ENCODE peak calls at places on chromosomes 12 and 14, in five cellular contexts. B, K, M, P and E are unnamed samples.

GRCh38 chr12:42284157-42284556 is 41.7 kb downstream of the ZCRB1 start:
- DNase-seq in K (no peak), B (no peak), P (no peak), M (no peak), E (no peak)

GRCh38 chr14:82905762-82906161 is 1372.1 kb upstream of the SEL1L start:
- DNase-seq in M (no peak), P (no peak), B (no peak), K (no peak), E (no peak)

GRCh38 chr12:65229441-65229840 is 49.0 kb upstream of the MSRB3 start:
- DNase-seq in K (no peak), B (no peak), M (no peak), P (no peak), E (peak; percentile 80)

GRCh38 chr14:49526101-49526500 is 60.1 kb downstream of the RPS29 start:
- DNase-seq in P (no peak), K (no peak), B (no peak), M (no peak), E (no peak)

GRCh38 chr14:30872602-30873001 is 1.8 kb upstream of the COCH start:
- DNase-seq in M (no peak), B (no peak), P (no peak), K (no peak), E (no peak)

GRCh38 chr14:100065161-100065871 is at the start of gene EVL:
- DNase-seq in K (peak; percentile 71), B (no peak), M (no peak), P (no peak), E (no peak)

GRCh38 chr12:124681779-124682391 is 114.5 kb upstream of the NCOR2 start:
- DNase-seq in P (no peak), M (peak; percentile 79), K (no peak), B (peak; percentile 85), E (peak; percentile 47)

GRCh38 chr12:30878034-30878433 is 48.5 kb upstream of the TSPAN11 start:
- DNase-seq in B (no peak), M (no peak), K (no peak), P (no peak), E (no peak)

GRCh38 chr14:55600784-55601561 is 21.0 kb downstream of the KTN1 start:
- DNase-seq in P (no peak), M (no peak), B (no peak), K (no peak), E (peak; percentile 65)

DNA sequence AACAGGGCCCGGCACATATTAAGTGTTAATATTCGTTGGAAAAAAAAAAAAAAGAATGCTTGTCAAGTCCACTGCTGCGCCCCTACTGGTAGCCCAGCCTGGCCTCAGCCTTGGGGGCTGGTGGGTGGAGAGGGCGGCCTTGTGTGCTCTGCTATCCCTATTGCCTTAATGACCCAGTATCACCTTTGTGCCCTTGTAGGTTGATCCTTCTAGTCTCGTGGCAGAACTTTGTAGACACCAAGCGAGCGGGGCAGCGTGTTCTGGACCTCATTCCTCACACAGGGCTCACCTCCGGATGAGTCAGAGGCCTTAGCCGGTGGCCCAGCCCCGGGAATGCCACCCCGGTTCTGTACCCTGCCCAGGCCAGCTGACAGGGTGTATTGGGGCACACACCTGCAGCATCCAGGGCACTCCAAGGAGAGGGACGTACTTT is 1.8 kb upstream of the RCOR1 start:
- DNase-seq in M (no peak), P (peak; percentile 54), B (peak; percentile 68), K (peak; percentile 26), E (peak; percentile 59)
- TF ChIP-seq CTCF in M (peak; percentile 9), P (peak; percentile 12), B (peak; percentile 30), K (peak; percentile 27), E (peak; percentile 62)

DNA sequence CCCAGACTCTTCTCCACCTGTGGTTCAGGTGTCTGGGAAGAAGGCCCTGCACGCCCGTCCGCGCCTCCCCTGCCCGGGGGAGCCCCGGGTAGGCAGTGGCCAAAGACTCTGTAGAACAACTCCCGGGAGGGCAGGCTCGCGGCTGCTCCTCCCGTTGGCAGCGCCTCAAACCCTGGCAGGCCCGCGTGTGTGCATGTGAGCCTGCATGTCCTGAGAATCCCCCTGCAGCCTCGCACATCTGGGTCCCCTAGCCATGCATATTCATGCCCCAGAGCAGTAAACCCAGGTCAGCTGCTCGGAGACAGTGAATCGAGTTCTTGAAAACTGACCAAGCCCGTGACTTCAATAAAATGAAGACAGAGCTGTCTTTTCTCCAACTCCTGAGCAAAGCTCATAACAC is 165.9 kb downstream of the MON2 start:
- DNase-seq in B (peak; percentile 71), K (peak; percentile 35), P (no peak), M (peak; percentile 25), E (no peak)
- H3K4me3 ChIP-seq in B (peak overlapping the region; percentile 73), K (peak overlapping the region; percentile 43), P (no peak overlapping the region), M (peak overlapping the region; percentile 60), E (peak overlapping the region; percentile 50)

GRCh38 chr14:34858765-34859164 is 16.4 kb downstream of the BAZ1A start:
- DNase-seq in P (no peak), B (no peak), K (no peak), M (no peak), E (no peak)

GRCh38 chr14:34865889-34866574 is 9.1 kb downstream of the BAZ1A start:
- DNase-seq in P (no peak), M (no peak), B (no peak), K (no peak), E (no peak)

GRCh38 chr14:34867199-34867598 is 8.0 kb downstream of the BAZ1A start:
- DNase-seq in P (no peak), M (no peak), K (no peak), B (no peak), E (no peak)

GRCh38 chr14:34857689-34858449 is 17.3 kb downstream of the BAZ1A start:
- DNase-seq in M (no peak), K (no peak), B (no peak), P (no peak), E (no peak)

DNA sequence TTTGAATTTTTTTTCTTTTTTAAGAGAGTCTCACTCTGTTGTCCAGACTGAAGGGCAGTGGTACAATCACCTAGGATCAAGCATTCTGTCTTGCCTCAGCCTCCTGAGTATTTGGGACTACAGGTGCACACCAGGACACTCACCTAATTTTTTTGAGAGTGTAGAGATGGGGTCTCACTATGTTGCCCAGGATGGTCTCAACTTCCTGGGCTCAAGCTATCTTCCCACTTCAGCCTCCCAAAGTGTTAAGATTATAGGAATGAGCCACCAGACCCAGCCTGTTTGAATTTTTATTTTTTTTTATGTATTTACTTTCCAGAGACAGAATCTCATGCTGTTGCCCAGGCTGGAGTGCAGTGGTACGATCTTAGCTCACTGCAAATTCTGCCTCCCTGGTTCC is 11.3 kb downstream of the BAZ1A start:
- DNase-seq in B (no peak), M (no peak), K (no peak), P (no peak), E (no peak)
- H3K36me3 ChIP-seq in B (no peaks in the 10 kb centered on the region), M (peaks cover 13% of the 10 kb centered on the region), K (no peaks in the 10 kb centered on the region), P (peaks cover 2% of the 10 kb centered on the region), E (peaks cover 4% of the 10 kb centered on the region)

DNA sequence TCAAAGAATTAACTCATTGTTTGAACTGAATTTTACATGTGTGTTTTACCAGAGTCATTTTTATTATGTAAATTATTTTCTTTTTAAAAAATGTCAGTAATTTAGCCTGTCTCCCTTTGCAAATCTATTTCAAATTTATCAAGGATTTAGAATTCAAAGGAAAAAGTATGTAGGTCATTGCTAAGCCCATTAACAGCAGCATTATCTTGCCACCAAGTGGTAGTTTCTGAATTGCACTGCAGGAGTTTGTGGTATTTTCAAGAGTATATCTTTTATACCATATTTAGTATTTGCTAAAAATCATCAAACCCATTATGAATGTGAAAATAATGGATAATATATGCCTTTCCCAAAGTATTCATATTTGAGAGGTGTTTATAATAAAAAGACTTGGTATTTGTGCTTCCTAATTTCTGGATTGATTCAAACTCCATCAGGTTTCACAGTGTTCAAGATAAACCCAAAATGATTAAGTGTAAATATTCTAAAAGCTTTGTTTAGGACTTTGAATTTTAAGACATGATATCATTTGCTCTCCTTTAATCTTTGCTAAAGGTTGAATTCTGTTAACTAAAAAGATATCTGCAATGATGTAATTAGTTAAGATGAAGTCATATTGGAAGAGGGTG is 711.4 kb downstream of the FSCB start:
- DNase-seq in M (no peak), P (no peak), B (no peak), K (no peak), E (no peak)
- TF ChIP-seq CTCF in M (peak; percentile 17), P (no peak), B (no peak), K (no peak), E (no peak)

GRCh38 chr12:132379996-132380395 is 50.6 kb upstream of the GALNT9 start:
- DNase-seq in K (no peak), P (no peak), M (no peak), B (no peak), E (no peak)

GRCh38 chr12:132379576-132379975 is 50.2 kb upstream of the GALNT9 start:
- DNase-seq in P (no peak), M (no peak), K (no peak), B (no peak), E (no peak)

GRCh38 chr12:132377147-132377546 is 47.8 kb upstream of the GALNT9 start:
- DNase-seq in P (no peak), K (no peak), B (no peak), M (no peak), E (no peak)

GRCh38 chr12:132376464-132376830 is 47.1 kb upstream of the GALNT9 start:
- DNase-seq in K (no peak), P (no peak), M (no peak), B (no peak), E (no peak)

DNA sequence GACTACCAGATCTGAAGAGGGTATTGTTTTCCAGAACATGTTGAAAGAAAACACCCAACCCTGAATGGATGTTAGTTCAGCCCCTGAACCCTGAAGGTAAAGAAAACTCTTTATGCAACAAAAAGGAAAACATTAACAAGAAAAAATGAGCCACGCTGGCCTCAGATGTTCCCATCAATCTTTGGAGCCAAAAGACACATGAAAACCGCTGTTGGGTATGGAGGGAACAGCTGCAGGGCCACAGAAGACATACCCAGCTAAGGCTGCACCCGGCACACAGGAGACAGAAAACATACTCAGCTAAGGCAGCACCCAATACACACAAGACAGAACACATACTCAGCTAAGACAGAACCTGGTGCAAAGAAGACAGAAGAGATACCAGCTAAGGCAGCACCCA is 51.3 kb upstream of the GALNT9 start:
- DNase-seq in M (no peak), K (no peak), P (no peak), B (no peak), E (no peak)
- H3K4me3 ChIP-seq in M (no peak overlapping the region), K (no peak overlapping the region), P (no peak overlapping the region), B (no peak overlapping the region), E (no peak overlapping the region)

GRCh38 chr12:108840605-108841328 is 16.6 kb downstream of the SSH1 start:
- DNase-seq in B (no peak), M (no peak), K (no peak), P (no peak), E (no peak)

GRCh38 chr12:108838194-108839010 is 19.0 kb downstream of the SSH1 start:
- DNase-seq in B (peak; percentile 95), P (peak; percentile 97), M (peak; percentile 56), K (peak; percentile 78), E (peak; percentile 100)

GRCh38 chr12:108839890-108840230 is 17.5 kb downstream of the SSH1 start:
- DNase-seq in P (no peak), K (no peak), M (no peak), B (no peak), E (no peak)

GRCh38 chr12:108837680-108838079 is 19.7 kb downstream of the SSH1 start:
- DNase-seq in M (no peak), K (no peak), B (peak; percentile 34), P (no peak), E (no peak)

GRCh38 chr12:108839011-108839889 is 18.1 kb downstream of the SSH1 start:
- DNase-seq in M (peak; percentile 32), K (no peak), B (peak; percentile 79), P (no peak), E (no peak)
- H3K36me3 ChIP-seq in M (no peaks in the 10 kb centered on the region), K (no peaks in the 10 kb centered on the region), B (peaks cover 2% of the 10 kb centered on the region), P (no peaks in the 10 kb centered on the region), E (peaks cover 13% of the 10 kb centered on the region)